ENCODE peak calls at places on chromosomes 16 and 17, in eight cellular contexts. V, Y, Z, Q, K, M, B and X are unnamed samples. For H3K27me3, the result is how much of the 10 kb centered on the place peaks cover.

GRCh38 chr16:30927789-30928378 is 4.5 kb downstream of the FBXL19 start:
- DNase-seq in M (no peak), B (peak), V (no peak), K (peak), Z (peak), Y (peak), Q (no peak), X (no peak)

GRCh38 chr17:19372004-19372365 is 6.3 kb upstream of the MAPK7 start:
- DNase-seq in M (no peak), V (peak), Z (no peak), Y (no peak), K (no peak), Q (no peak), B (no peak), X (no peak)

GRCh38 chr16:84423416-84423837 is 55.1 kb downstream of the ATP2C2 start:
- DNase-seq in V (no peak), K (no peak), Z (peak), Y (peak), M (peak), Q (no peak), B (peak), X (no peak)

GRCh38 chr16:80167657-80168056 is 373.1 kb upstream of the DYNLRB2 start:
- DNase-seq in K (no peak), B (no peak), V (no peak), M (no peak), Z (peak), Q (no peak), Y (no peak), X (no peak)

GRCh38 chr16:72400257-72401078 is 228.5 kb upstream of the PMFBP1 start:
- DNase-seq in M (peak), Q (no peak), K (peak), Y (peak), B (peak), V (no peak), Z (peak), X (no peak)

GRCh38 chr16:82882982-82883863 is 256.5 kb downstream of the CDH13 start:
- DNase-seq in Z (no peak), Y (no peak), K (no peak), B (no peak), M (no peak), V (no peak), Q (no peak), X (no peak)

GRCh38 chr16:30903596-30903995 is 7.2 kb downstream of the CTF1 start:
- DNase-seq in Z (no peak), M (no peak), Q (no peak), B (no peak), K (no peak), Y (peak), V (peak), X (no peak)

GRCh38 chr17:69779378-69780214 is 295.4 kb upstream of the KCNJ16 start:
- DNase-seq in M (peak), B (peak), K (no peak), Z (peak), V (no peak), Y (peak), Q (no peak), X (no peak)

GRCh38 chr17:17535957-17536356 is 39.8 kb upstream of the RASD1 start:
- DNase-seq in Y (no peak), B (no peak), Z (no peak), K (no peak), V (peak), M (peak), Q (peak), X (peak)

GRCh38 chr17:74424658-74425057 is 7.2 kb upstream of the GPRC5C start:
- DNase-seq in V (no peak), K (no peak), Y (no peak), M (no peak), Q (no peak), Z (no peak), B (no peak), X (peak)

GRCh38 chr17:65609303-65609702 is 47.9 kb upstream of the AXIN2 start:
- DNase-seq in B (no peak), Q (no peak), Z (no peak), V (peak), Y (peak), K (no peak), M (no peak), X (no peak)

GRCh38 chr16:88999457-89000206 is 22.6 kb upstream of the CBFA2T3 start:
- DNase-seq in K (no peak), Q (no peak), V (no peak), M (no peak), Z (no peak), B (no peak), Y (peak), X (no peak)

GRCh38 chr17:17300624-17301568 is 2.3 kb upstream of the NT5M start:
- DNase-seq in M (peak), V (peak), Z (no peak), K (peak), B (peak), Y (peak), Q (peak), X (peak)

GRCh38 chr16:30949655-30950515 is 1.0 kb downstream of the ORAI3 start:
- DNase-seq in M (peak), Z (peak), Y (peak), Q (peak), K (peak), V (peak), B (peak), X (peak)

GRCh38 chr16:30030841-30031413 is at the start of gene TLCD3B:
- DNase-seq in K (peak), M (no peak), Y (no peak), V (no peak), Q (no peak), Z (no peak), B (no peak), X (no peak)

GRCh38 chr16:84379008-84379730 is 10.8 kb downstream of the ATP2C2 start:
- DNase-seq in Q (no peak), K (no peak), Z (no peak), V (no peak), M (no peak), Y (peak), B (no peak), X (no peak)

GRCh38 chr17:83173997-83174858 is 94.8 kb downstream of the METRNL start:
- DNase-seq in Y (peak), K (peak), V (peak), Q (peak), B (no peak), Z (peak), M (no peak), X (peak)

GRCh38 chr17:66740226-66740625 is 94.7 kb upstream of the CACNG5 start:
- DNase-seq in Z (no peak), Q (no peak), B (no peak), K (no peak), V (peak), Y (no peak), M (no peak), X (no peak)

GRCh38 chr17:27741361-27741861 is 58.9 kb downstream of the NOS2 start:
- DNase-seq in Y (no peak), M (no peak), B (no peak), Z (no peak), V (no peak), Q (no peak), K (no peak), X (no peak)

GRCh38 chr16:58034128-58034685 is 8.7 kb downstream of the MMP15 start:
- DNase-seq in K (no peak), Y (no peak), M (no peak), V (no peak), B (no peak), Z (no peak), Q (peak), X (no peak)

GRCh38 chr16:50694206-50694605 is 800 bp downstream of the NOD2 start:
- DNase-seq in M (no peak), Y (no peak), Q (no peak), B (no peak), Z (no peak), V (no peak), K (no peak), X (no peak)

GRCh38 chr16:50485232-50485631 is 63.0 kb upstream of the NKD1 start:
- DNase-seq in K (no peak), Q (no peak), V (peak), M (no peak), B (no peak), Y (no peak), Z (no peak), X (no peak)

GRCh38 chr16:28975158-28975603 is 603 bp downstream of the SPNS1 start:
- DNase-seq in V (no peak), Y (peak), B (peak), Q (no peak), M (no peak), Z (no peak), K (peak), X (no peak)

GRCh38 chr16:14489460-14489859 is 140.6 kb downstream of the PARN start:
- DNase-seq in M (no peak), Z (peak), V (no peak), B (peak), Y (peak), Q (no peak), K (peak), X (no peak)

GRCh38 chr17:28552201-28552999 is at the start of gene UNC119:
- DNase-seq in M (peak), Y (peak), V (peak), Q (peak), B (peak), Z (peak), K (peak), X (peak)

GRCh38 chr16:23948949-23949392 is 113.2 kb downstream of the PRKCB start:
- DNase-seq in Q (no peak), Y (no peak), K (no peak), Z (no peak), M (no peak), B (no peak), V (no peak), X (no peak)

GRCh38 chr16:15897834-15898254 is 9.4 kb upstream of the CEP20 start:
- DNase-seq in B (peak), Q (no peak), K (no peak), M (peak), Y (no peak), Z (peak), V (no peak), X (no peak)

GRCh38 chr17:49555495-49556018 is 20.1 kb upstream of the NXPH3 start:
- DNase-seq in M (no peak), B (no peak), V (no peak), Z (no peak), Q (no peak), Y (no peak), K (peak), X (peak)

GRCh38 chr17:4635823-4636375 is 5.6 kb downstream of the ALOX15 start:
- DNase-seq in Q (no peak), V (no peak), Y (no peak), Z (no peak), B (no peak), K (no peak), M (no peak), X (no peak)

GRCh38 chr17:15263680-15264079 is 1.4 kb downstream of the PMP22 start:
- DNase-seq in Q (no peak), Y (no peak), Z (peak), V (no peak), M (no peak), B (no peak), K (no peak), X (no peak)

GRCh38 chr17:73174126-73174525 is 9.3 kb downstream of the SSTR2 start:
- DNase-seq in Y (no peak), B (no peak), K (no peak), Z (no peak), Q (no peak), M (no peak), V (no peak), X (no peak)

GRCh38 chr17:700504-701094 is 14.0 kb downstream of the VPS53 start:
- DNase-seq in K (peak), M (no peak), B (peak), Y (peak), Z (peak), V (no peak), Q (no peak), X (no peak)

GRCh38 chr17:27664606-27664965 is 33.6 kb downstream of the LGALS9 start:
- DNase-seq in Y (no peak), Z (no peak), V (no peak), M (no peak), Q (no peak), K (no peak), B (no peak), X (no peak)

GRCh38 chr17:65523853-65524664 is 37.4 kb downstream of the AXIN2 start:
- DNase-seq in Y (peak), M (no peak), V (no peak), Z (no peak), K (no peak), Q (no peak), B (no peak), X (no peak)

GRCh38 chr17:13598353-13599167 is 3.2 kb downstream of the HS3ST3A1 start:
- DNase-seq in K (peak), M (no peak), B (peak), Q (no peak), V (no peak), Z (no peak), Y (no peak), X (no peak)

GRCh38 chr16:47018223-47018891 is 44.9 kb upstream of the DNAJA2 start:
- DNase-seq in Z (peak), M (peak), Y (peak), V (no peak), K (peak), Q (no peak), B (peak), X (no peak)

DNA sequence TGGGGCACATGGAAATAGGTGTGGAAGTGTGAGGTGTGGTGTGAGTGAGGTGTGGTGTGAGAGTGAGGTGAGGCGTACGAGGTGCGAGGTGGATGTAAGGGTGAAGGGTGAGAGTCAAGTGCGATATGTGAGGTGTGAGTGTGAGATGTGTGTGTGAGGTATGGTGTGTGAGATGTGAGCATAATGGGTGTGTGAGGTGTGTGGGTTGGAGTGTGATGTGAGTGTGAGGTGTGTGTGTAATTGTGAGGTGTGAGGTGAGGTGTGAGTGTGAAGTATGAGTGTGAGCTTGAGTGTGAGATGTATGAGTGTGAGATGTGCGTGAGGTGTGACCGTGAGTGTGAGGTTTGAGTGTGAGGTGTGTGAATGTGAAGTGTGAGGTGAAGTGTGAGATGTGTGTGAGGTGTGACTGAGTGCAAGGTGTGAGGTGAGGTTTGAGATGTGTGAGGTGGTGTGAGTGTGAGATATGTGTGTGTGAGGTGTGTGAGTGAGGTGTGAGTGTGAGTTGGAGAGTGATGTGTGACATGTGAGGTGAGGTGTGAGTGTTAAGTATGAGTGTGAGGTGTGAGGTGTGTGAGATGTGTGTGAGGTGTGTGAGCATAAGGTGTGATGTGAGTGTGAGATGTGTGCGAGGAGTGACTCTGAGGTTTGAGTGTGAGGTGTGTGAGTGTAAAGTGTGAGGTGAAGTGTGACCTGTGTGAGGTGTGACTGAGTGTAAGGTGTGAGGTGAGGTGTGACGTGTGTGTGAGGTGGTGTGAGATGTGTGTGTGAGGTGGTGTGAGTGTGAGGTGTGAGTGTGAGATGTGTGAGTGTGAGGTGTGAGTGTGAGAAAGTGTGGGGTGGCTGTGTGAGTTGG is 354.0 kb downstream of the FOXL1 start:
- DNase-seq in Y (no peak), Z (no peak), B (no peak), V (no peak), M (no peak), Q (no peak), K (no peak), X (no peak)
- H3K27me3 ChIP-seq in Y (under half), Z (under half), B (under half), V (under half), M (under half), Q (under half), K (under half), X (under half)

GRCh38 chr16:54544553-54545180 is 258.1 kb upstream of the IRX3 start:
- DNase-seq in B (no peak), Z (no peak), M (no peak), V (no peak), Q (no peak), Y (no peak), K (no peak), X (no peak)

GRCh38 chr16:54540525-54541180 is 254.1 kb upstream of the IRX3 start:
- DNase-seq in Q (no peak), Z (no peak), Y (no peak), V (no peak), M (no peak), K (no peak), B (no peak), X (no peak)

GRCh38 chr16:54545890-54546476 is 259.4 kb upstream of the IRX3 start:
- DNase-seq in M (no peak), Z (no peak), B (no peak), K (peak), Q (no peak), V (no peak), Y (no peak), X (no peak)

GRCh38 chr16:54546481-54546880 is 259.9 kb upstream of the IRX3 start:
- DNase-seq in M (no peak), Y (no peak), V (no peak), Z (no peak), Q (no peak), K (peak), B (no peak), X (no peak)

GRCh38 chr16:54542805-54543504 is 256.4 kb upstream of the IRX3 start:
- DNase-seq in V (no peak), Z (no peak), Y (no peak), Q (no peak), B (no peak), M (no peak), K (no peak), X (no peak)
- H3K27me3 ChIP-seq in V (under half), Z (under half), Y (under half), Q (under half), B (under half), M (under half), K (under half), X (under half)

GRCh38 chr17:77786740-77787505 is 171.6 kb upstream of the TNRC6C start:
- DNase-seq in B (no peak), K (peak), Q (no peak), Z (no peak), Y (no peak), M (no peak), V (no peak), X (no peak)
- H3K27me3 ChIP-seq in B (half or more), K (half or more), Q (under half), Z (half or more), Y (half or more), M (under half), V (under half), X (under half)

GRCh38 chr17:21453144-21453982 is 77.2 kb downstream of the KCNJ12 start:
- DNase-seq in V (no peak), M (no peak), Q (no peak), Y (no peak), Z (no peak), K (no peak), B (no peak), X (no peak)
- H3K27me3 ChIP-seq in V (under half), M (under half), Q (under half), Y (under half), Z (under half), K (half or more), B (under half), X (under half)

GRCh38 chr16:1257561-1258217 is 1.8 kb downstream of the TPSD1 start:
- DNase-seq in K (no peak), B (no peak), V (no peak), M (no peak), Z (no peak), Q (no peak), Y (no peak), X (no peak)
- H3K27me3 ChIP-seq in K (under half), B (under half), V (under half), M (under half), Z (under half), Q (under half), Y (half or more), X (under half)

GRCh38 chr16:2817496-2818277 is 650 bp downstream of the PRSS21 start:
- DNase-seq in K (no peak), Z (no peak), Y (no peak), B (no peak), Q (no peak), M (no peak), V (peak), X (no peak)

GRCh38 chr16:2819939-2820835 is 3.1 kb downstream of the PRSS21 start:
- DNase-seq in Y (no peak), Z (no peak), Q (no peak), K (peak), B (no peak), V (peak), M (no peak), X (no peak)

GRCh38 chr16:2816751-2817495 is at the start of gene PRSS21:
- DNase-seq in Y (no peak), Z (no peak), M (no peak), V (peak), K (no peak), B (no peak), Q (no peak), X (no peak)

GRCh38 chr16:2819179-2819938 is 2.3 kb downstream of the PRSS21 start:
- DNase-seq in K (no peak), Z (no peak), M (no peak), Y (no peak), V (peak), B (no peak), Q (no peak), X (no peak)

DNA sequence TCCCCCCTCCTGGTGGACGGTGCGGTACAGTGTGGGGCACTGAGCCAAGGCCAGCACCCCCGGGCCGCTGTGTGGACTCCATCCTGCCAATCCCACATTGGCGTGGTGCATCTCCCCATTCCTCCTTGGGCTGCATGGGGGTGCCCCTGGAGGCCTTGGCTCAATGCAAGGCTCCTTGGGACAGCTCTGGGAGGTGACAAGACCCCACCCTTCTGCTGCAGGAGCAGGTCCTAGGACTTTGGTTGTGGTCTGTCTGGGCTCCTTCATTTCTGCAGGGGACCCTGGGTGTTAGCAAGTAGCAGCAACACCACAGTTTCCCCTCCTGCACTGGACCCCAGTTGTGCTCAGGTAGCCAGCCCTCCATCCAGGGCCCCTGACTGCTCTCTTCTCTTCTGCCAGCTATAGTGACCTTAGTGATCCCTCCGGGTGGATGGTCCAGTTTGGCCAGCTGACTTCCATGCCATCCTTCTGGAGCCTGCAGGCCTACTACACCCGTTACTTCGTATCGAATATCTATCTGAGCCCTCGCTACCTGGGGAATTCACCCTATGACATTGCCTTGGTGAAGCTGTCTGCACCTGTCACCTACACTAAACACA is 1.3 kb downstream of the PRSS21 start:
- DNase-seq in Y (no peak), K (no peak), M (no peak), B (no peak), Z (no peak), Q (no peak), V (peak), X (no peak)
- H3K27me3 ChIP-seq in Y (under half), K (under half), M (under half), B (under half), Z (under half), Q (under half), V (under half), X (under half)

GRCh38 chr16:56662357-56663354 is 4.9 kb downstream of the MT1F start:
- DNase-seq in Y (no peak), Q (no peak), B (no peak), Z (no peak), K (no peak), M (no peak), V (no peak), X (no peak)
- H3K27me3 ChIP-seq in Y (half or more), Q (under half), B (half or more), Z (under half), K (half or more), M (under half), V (half or more), X (under half)

GRCh38 chr16:86281435-86281834 is 228.9 kb upstream of the FOXF1 start:
- DNase-seq in K (no peak), Q (no peak), V (peak), Y (no peak), Z (no peak), B (no peak), M (no peak), X (no peak)

GRCh38 chr16:86272744-86273143 is 237.6 kb upstream of the FOXF1 start:
- DNase-seq in Y (no peak), K (no peak), Z (no peak), Q (no peak), B (no peak), V (no peak), M (no peak), X (no peak)

DNA sequence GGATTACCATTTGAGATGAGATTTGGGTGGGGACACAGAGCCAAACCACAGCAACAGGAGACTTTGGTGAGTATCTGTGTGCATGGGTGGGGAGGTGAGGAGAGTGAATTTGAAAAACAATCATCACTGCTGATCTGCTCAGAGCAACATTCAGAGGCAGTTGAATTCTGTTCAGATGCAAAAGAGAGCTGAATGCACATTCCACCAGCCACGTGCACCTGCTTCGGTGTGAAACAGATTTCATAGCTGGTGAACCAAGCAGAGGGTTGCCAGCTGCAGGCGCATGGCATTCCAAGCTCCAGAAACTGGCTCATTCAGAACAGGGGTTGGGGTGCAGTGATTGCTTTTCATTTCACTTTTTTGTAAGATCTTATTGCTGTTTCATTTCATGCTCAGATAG is 233.1 kb upstream of the FOXF1 start:
- DNase-seq in M (no peak), K (no peak), Y (no peak), Q (no peak), V (no peak), B (no peak), Z (no peak), X (no peak)
- H3K27me3 ChIP-seq in M (under half), K (under half), Y (under half), Q (under half), V (under half), B (under half), Z (under half), X (under half)